ENCODE peak calls at places on chromosomes 3 and 15, in seven cellular contexts. One of them, this sample, is unnamed.

GRCh38 chr3:98701276-98701675 is 61.9 kb upstream of the ST3GAL6 start:
- DNase-seq in thoracic aorta: no peak
- DNase-seq in transverse colon: no peak
- DNase-seq in OCI-LY7: no peak
- DNase-seq in pancreas: no peak
- DNase-seq in HCT116: no peak
- DNase-seq in heart left ventricle: no peak
- DNase-seq in this sample: no peak

GRCh38 chr3:161548301-161548700 is 51.7 kb downstream of the OTOL1 start:
- DNase-seq in transverse colon: no peak
- DNase-seq in OCI-LY7: no peak
- DNase-seq in heart left ventricle: no peak
- DNase-seq in HCT116: no peak
- DNase-seq in thoracic aorta: no peak
- DNase-seq in pancreas: no peak
- DNase-seq in this sample: no peak

GRCh38 chr3:65676592-65676991 is 362.1 kb downstream of the MAGI1 start:
- DNase-seq in thoracic aorta: no peak
- DNase-seq in transverse colon: no peak
- DNase-seq in HCT116: no peak
- DNase-seq in pancreas: no peak
- DNase-seq in OCI-LY7: no peak
- DNase-seq in heart left ventricle: no peak
- DNase-seq in this sample: no peak

GRCh38 chr3:107367353-107367752 is 9.9 kb upstream of the CCDC54 start:
- DNase-seq in heart left ventricle: no peak
- DNase-seq in pancreas: no peak
- DNase-seq in thoracic aorta: no peak
- DNase-seq in OCI-LY7: peak
- DNase-seq in HCT116: peak
- DNase-seq in transverse colon: no peak
- DNase-seq in this sample: no peak

GRCh38 chr15:62087671-62088360 is 21.0 kb downstream of the C2CD4A start:
- DNase-seq in OCI-LY7: no peak
- DNase-seq in heart left ventricle: no peak
- DNase-seq in thoracic aorta: no peak
- DNase-seq in transverse colon: no peak
- DNase-seq in pancreas: no peak
- DNase-seq in HCT116: no peak
- DNase-seq in this sample: no peak

GRCh38 chr3:188605960-188606359 is 452.0 kb downstream of the LPP start:
- DNase-seq in transverse colon: no peak
- DNase-seq in heart left ventricle: no peak
- DNase-seq in pancreas: no peak
- DNase-seq in HCT116: no peak
- DNase-seq in OCI-LY7: no peak
- DNase-seq in thoracic aorta: no peak
- DNase-seq in this sample: no peak

GRCh38 chr15:52133510-52134220 is 21.1 kb upstream of the BCL2L10 start:
- DNase-seq in heart left ventricle: no peak
- DNase-seq in OCI-LY7: no peak
- DNase-seq in thoracic aorta: no peak
- DNase-seq in transverse colon: no peak
- DNase-seq in pancreas: no peak
- DNase-seq in HCT116: no peak
- DNase-seq in this sample: no peak

GRCh38 chr3:174270841-174271240 is 588.3 kb upstream of the NAALADL2 start:
- DNase-seq in transverse colon: no peak
- DNase-seq in thoracic aorta: no peak
- DNase-seq in HCT116: no peak
- DNase-seq in pancreas: no peak
- DNase-seq in OCI-LY7: no peak
- DNase-seq in heart left ventricle: no peak
- DNase-seq in this sample: no peak

GRCh38 chr3:35137612-35138011 is 501.7 kb upstream of the ARPP21 start:
- DNase-seq in OCI-LY7: no peak
- DNase-seq in heart left ventricle: no peak
- DNase-seq in transverse colon: no peak
- DNase-seq in HCT116: no peak
- DNase-seq in pancreas: no peak
- DNase-seq in thoracic aorta: no peak
- DNase-seq in this sample: no peak

DNA sequence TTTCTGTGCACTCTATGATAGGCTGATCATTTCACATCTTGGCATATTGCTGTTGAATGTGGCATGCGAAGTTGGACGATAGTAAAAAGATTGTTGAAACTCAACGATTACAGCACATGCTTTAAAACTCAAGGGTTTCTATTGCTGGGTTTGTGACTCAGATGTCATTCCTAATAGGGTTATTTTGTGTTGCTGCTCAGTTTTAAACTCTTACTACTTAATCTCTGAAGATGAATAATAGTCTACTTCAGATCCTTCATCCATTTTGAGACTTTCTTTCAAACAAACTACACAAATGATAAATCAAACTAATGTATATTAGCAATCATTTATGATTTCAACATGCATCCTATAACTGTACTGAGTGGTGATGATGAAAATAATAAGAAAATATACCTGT is 71.3 kb upstream of the MBNL1 start:
- DNase-seq in pancreas: no peak
- DNase-seq in heart left ventricle: no peak
- DNase-seq in HCT116: no peak
- DNase-seq in thoracic aorta: no peak
- DNase-seq in OCI-LY7: no peak
- DNase-seq in transverse colon: no peak
- DNase-seq in this sample: no peak
- H3K27ac ChIP-seq in pancreas: peak
- H3K27ac ChIP-seq in heart left ventricle: no peak
- H3K27ac ChIP-seq in HCT116: no peak
- H3K27ac ChIP-seq in thoracic aorta: peak
- H3K27ac ChIP-seq in OCI-LY7: peak
- H3K27ac ChIP-seq in transverse colon: peak
- H3K27ac ChIP-seq in this sample: no peak

GRCh38 chr3:53223025-53223424 is 32.8 kb downstream of the TKT start:
- DNase-seq in pancreas: no peak
- DNase-seq in thoracic aorta: no peak
- DNase-seq in OCI-LY7: no peak
- DNase-seq in heart left ventricle: no peak
- DNase-seq in HCT116: no peak
- DNase-seq in transverse colon: no peak
- DNase-seq in this sample: no peak
- H3K27ac ChIP-seq in pancreas: no peak
- H3K27ac ChIP-seq in thoracic aorta: no peak
- H3K27ac ChIP-seq in OCI-LY7: no peak
- H3K27ac ChIP-seq in heart left ventricle: no peak
- H3K27ac ChIP-seq in HCT116: no peak
- H3K27ac ChIP-seq in transverse colon: no peak
- H3K27ac ChIP-seq in this sample: peak

DNA sequence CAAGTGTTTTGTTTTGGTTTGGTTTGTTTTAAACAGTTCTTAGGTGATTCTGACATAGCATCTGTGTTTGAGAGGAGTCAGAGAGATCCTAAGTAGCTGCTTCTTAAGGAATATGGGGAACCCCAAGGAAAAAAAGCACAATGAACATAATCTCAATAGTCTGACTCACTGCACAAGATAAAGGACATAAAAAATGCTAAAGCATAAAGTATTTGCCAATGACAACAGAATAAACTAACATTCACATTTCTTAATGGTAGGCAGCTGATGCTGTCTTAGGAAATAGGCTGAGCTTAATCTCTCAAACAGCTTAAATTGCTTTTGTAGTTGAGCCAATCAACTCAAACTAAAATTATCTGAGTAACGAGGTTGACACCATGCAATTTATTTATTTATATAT is 2.9 kb downstream of the NCEH1 start:
- DNase-seq in thoracic aorta: no peak
- DNase-seq in heart left ventricle: no peak
- DNase-seq in OCI-LY7: no peak
- DNase-seq in HCT116: no peak
- DNase-seq in transverse colon: no peak
- DNase-seq in pancreas: no peak
- DNase-seq in this sample: no peak
- H3K27ac ChIP-seq in thoracic aorta: no peak
- H3K27ac ChIP-seq in heart left ventricle: peak
- H3K27ac ChIP-seq in OCI-LY7: no peak
- H3K27ac ChIP-seq in HCT116: no peak
- H3K27ac ChIP-seq in transverse colon: peak
- H3K27ac ChIP-seq in pancreas: peak
- H3K27ac ChIP-seq in this sample: no peak

DNA sequence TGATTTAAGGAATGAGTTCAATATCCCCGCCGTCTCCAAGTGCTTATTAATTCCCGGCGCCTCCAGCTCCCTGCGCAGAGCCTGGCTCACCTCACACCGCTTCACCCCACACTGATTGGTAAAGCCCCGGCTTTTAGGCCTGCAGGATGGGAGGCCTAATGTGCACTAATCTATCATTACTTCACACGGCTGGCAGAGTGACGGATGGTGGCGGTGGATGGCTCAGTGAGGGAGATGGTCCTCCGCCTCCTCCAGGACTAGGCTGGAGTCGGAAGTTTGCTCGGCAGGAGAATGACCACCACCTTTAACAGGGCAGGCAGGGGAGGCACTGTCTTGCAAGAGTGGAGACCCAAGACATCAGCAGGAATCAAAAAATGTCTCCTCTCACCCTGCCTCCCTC is 81.7 kb downstream of the MEGF11 start:
- DNase-seq in OCI-LY7: no peak
- DNase-seq in HCT116: no peak
- DNase-seq in thoracic aorta: no peak
- DNase-seq in pancreas: no peak
- DNase-seq in heart left ventricle: no peak
- DNase-seq in transverse colon: no peak
- DNase-seq in this sample: no peak
- H3K27ac ChIP-seq in OCI-LY7: no peak
- H3K27ac ChIP-seq in HCT116: no peak
- H3K27ac ChIP-seq in thoracic aorta: no peak
- H3K27ac ChIP-seq in pancreas: no peak
- H3K27ac ChIP-seq in heart left ventricle: no peak
- H3K27ac ChIP-seq in transverse colon: no peak
- H3K27ac ChIP-seq in this sample: no peak

DNA sequence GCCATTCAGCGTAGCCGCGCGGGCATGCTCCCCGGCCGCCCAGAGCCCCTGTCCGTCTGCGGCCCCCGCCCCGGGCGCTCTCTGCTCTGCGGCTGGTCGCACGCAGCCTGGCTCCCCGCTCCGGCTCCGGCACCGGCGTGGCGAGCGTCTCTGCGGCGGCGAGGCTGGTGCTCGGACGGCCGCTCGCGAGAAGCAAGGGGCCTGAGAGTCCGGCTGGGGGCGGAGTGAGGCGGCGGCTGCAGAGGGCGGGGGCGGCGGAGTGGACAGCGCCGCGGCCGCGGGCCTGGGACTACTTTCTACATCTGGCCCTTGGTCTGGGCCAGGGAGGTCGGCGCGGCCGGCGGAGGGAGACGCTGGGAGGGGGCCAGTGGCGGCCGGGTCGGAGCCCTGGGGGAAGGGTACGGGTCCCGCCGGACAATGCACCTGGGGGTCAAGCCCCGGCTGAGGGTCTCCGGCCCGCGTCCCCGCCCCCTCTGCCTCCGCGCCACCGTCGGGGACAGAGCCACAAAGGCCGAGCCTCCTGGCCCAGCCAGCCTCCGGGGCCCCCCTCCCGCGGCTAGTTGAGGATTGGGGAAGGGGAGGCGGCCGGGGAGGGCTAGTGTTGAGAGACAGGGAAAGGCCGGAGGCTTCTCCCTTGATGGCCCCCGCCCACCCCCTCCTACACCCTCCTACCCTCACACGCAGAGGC is at the start of gene PRTG:
- DNase-seq in transverse colon: peak
- DNase-seq in OCI-LY7: no peak
- DNase-seq in pancreas: peak
- DNase-seq in thoracic aorta: peak
- DNase-seq in heart left ventricle: peak
- DNase-seq in HCT116: no peak
- DNase-seq in this sample: peak
- H3K27ac ChIP-seq in transverse colon: peak
- H3K27ac ChIP-seq in OCI-LY7: no peak
- H3K27ac ChIP-seq in pancreas: no peak
- H3K27ac ChIP-seq in thoracic aorta: no peak
- H3K27ac ChIP-seq in heart left ventricle: peak
- H3K27ac ChIP-seq in HCT116: no peak
- H3K27ac ChIP-seq in this sample: no peak

GRCh38 chr3:172271386-172271976 is 176.8 kb downstream of the GHSR start:
- DNase-seq in transverse colon: no peak
- DNase-seq in thoracic aorta: no peak
- DNase-seq in HCT116: no peak
- DNase-seq in OCI-LY7: no peak
- DNase-seq in pancreas: no peak
- DNase-seq in heart left ventricle: no peak
- DNase-seq in this sample: no peak
- H3K27ac ChIP-seq in transverse colon: no peak
- H3K27ac ChIP-seq in thoracic aorta: no peak
- H3K27ac ChIP-seq in HCT116: no peak
- H3K27ac ChIP-seq in OCI-LY7: no peak
- H3K27ac ChIP-seq in pancreas: no peak
- H3K27ac ChIP-seq in heart left ventricle: no peak
- H3K27ac ChIP-seq in this sample: no peak

GRCh38 chr3:160052385-160053047 is 63.9 kb downstream of the IL12A start:
- DNase-seq in pancreas: no peak
- DNase-seq in OCI-LY7: no peak
- DNase-seq in transverse colon: no peak
- DNase-seq in heart left ventricle: no peak
- DNase-seq in thoracic aorta: no peak
- DNase-seq in HCT116: no peak
- DNase-seq in this sample: no peak
- H3K27ac ChIP-seq in pancreas: no peak
- H3K27ac ChIP-seq in OCI-LY7: no peak
- H3K27ac ChIP-seq in transverse colon: no peak
- H3K27ac ChIP-seq in heart left ventricle: no peak
- H3K27ac ChIP-seq in thoracic aorta: no peak
- H3K27ac ChIP-seq in HCT116: no peak
- H3K27ac ChIP-seq in this sample: no peak

This sample was measured in caudate nucleus.